ENCODE peak calls at places on chromosomes 4 and X, in five cellular contexts. G is endothelial cell of umbilical vein, M is tibial nerve, D is right lobe of liver, B is body of pancreas. C is an unnamed sample. For H3K4me1, the result is how much of the 10 kb centered on the place peaks cover.

GRCh38 chr4:30538794-30539193 is 181.4 kb upstream of the PCDH7 start:
- DNase-seq in M (no peak), G (no peak), D (no peak), B (no peak), C (no peak)

GRCh38 chr4:60683953-60684352 is 516.2 kb upstream of the ADGRL3 start:
- DNase-seq in B (no peak), G (no peak), M (no peak), D (no peak), C (no peak)

GRCh38 chrX:108735680-108736508 is 469 bp downstream of the IRS4 start:
- DNase-seq in B (no peak), G (peak), M (no peak), D (no peak), C (no peak)

GRCh38 chr4:114729339-114729738 is 130.7 kb downstream of the UGT8 start:
- DNase-seq in D (no peak), B (peak), G (no peak), M (no peak), C (no peak)

GRCh38 chr4:65344278-65344825 is 325.9 kb downstream of the EPHA5 start:
- DNase-seq in G (no peak), M (no peak), D (no peak), B (no peak), C (no peak)

GRCh38 chrX:43909159-43909558 is 26.9 kb upstream of the MAOB start:
- DNase-seq in D (no peak), G (no peak), M (no peak), B (no peak), C (no peak)

GRCh38 chr4:176627916-176628315 is 164.8 kb downstream of the VEGFC start:
- DNase-seq in D (no peak), M (no peak), G (no peak), B (no peak), C (no peak)

GRCh38 chr4:145843148-145843547 is 95.5 kb downstream of the ZNF827 start:
- DNase-seq in G (peak), D (no peak), M (no peak), B (no peak), C (no peak)

GRCh38 chr4:36394352-36394903 is 113.0 kb downstream of the DTHD1 start:
- DNase-seq in M (no peak), D (no peak), G (no peak), B (no peak), C (no peak)

GRCh38 chr4:122666527-122667245 is 45.8 kb upstream of the IL21 start:
- DNase-seq in D (no peak), G (peak), B (no peak), M (no peak), C (no peak)

GRCh38 chr4:103092245-103092644 is 7.4 kb downstream of the BDH2 start:
- DNase-seq in M (no peak), B (no peak), G (no peak), D (no peak), C (no peak)

GRCh38 chrX:118976599-118977340 is 2.4 kb downstream of the LONRF3 start:
- DNase-seq in G (no peak), D (peak), B (peak), M (no peak), C (peak)

DNA sequence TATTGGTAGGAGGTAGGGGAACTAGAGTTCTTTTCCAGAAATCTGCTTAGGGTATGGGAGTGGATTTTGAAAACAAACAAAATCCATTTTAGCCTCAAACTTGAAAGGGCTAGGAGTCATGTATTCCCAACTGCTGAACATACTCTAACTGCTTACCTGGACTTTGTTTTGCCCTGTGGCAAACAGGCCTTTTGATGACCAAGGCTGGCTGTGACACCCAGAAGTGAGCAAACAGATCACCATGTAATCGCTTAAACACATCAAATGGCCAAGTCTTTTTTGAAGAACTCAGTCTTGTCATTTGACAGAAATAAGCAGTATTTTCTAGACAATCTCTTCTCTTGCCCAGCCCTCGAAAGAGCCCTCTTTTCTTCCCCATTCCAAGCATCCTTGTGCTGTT is 203.4 kb downstream of the KIT start:
- DNase-seq in G (no peak), M (no peak), D (no peak), B (no peak), C (no peak)
- H3K4me1 ChIP-seq in G (under half), M (under half), D (under half), B (under half), C (under half)

DNA sequence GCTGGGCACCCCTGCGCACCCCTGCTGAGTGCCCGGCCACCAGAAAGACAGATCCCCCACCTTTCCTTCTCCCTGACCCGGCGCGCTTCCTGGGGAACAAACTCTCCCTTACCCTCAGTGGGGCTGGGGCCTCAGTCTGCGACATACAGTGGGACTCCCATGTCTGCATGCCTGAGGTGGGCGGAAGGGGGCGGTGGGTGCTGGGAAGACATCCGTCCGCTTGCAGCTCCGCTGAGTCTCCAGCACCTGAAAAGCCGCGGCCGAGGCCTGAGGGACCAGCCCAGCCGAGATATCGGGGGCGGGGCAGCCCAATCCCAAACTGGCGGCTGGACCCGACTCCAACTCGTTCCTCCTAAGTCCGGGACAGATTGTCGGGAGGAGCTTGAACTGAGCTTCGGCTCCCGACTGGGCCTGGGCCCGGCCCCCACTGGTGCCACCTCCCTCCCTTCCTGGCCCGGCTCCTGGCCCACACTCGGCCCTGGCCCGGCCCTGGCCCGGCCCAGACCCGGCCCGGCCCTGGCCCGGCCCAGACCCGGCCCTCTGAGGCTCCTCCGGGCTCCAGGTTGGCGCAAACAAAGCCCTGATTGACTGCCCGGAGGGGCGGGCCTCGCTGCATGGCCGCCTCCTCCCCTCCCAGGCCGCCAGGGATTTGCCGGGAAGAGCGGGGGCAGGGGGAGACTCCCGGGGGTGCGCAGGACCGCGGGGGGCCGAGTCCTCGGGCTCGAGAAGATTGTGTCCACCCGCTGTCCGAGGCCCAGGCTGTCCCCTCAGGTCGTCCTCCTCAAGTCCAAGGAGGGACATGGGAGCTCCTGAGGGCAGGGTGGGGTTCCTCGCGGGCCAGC is 878 bp upstream of the SLC16A2 start:
- DNase-seq in M (peak), G (peak), D (peak), B (peak), C (peak)
- TF ChIP-seq POLR2A in M (no peak), G (no peak), D (peak), B (peak), C (no peak)

GRCh38 chr4:89489338-89489771 is 181.8 kb upstream of the GPRIN3 start:
- DNase-seq in G (peak), D (peak), B (no peak), M (no peak), C (no peak)

GRCh38 chr4:89496851-89497250 is 189.3 kb upstream of the GPRIN3 start:
- DNase-seq in M (no peak), G (no peak), D (no peak), B (no peak), C (no peak)

GRCh38 chr4:89492476-89493110 is 185.0 kb upstream of the GPRIN3 start:
- DNase-seq in D (no peak), B (no peak), M (no peak), G (peak), C (no peak)

GRCh38 chr4:89493367-89493766 is 185.8 kb upstream of the GPRIN3 start:
- DNase-seq in M (no peak), B (no peak), G (no peak), D (no peak), C (no peak)

GRCh38 chr4:89491731-89492235 is 184.2 kb upstream of the GPRIN3 start:
- DNase-seq in M (no peak), D (no peak), G (no peak), B (no peak), C (no peak)
- H3K27ac ChIP-seq in M (no peak), D (no peak), G (peak), B (no peak), C (no peak)

DNA sequence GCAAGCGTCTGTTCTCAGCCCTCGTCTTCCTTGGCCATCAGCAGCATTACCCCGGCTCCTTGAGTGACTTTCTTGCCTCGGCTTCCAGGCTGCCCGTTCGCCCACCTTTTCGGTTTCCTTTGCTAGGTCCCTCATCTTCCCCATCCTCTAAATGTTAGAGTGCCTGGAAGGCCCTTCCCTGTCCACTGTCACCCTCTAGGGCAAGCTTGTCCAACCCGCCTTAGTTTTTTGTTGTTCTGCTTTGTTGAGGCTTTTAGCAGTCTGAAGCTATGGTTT is 62.7 kb downstream of the TBC1D14 start:
- DNase-seq in D (peak), M (no peak), B (no peak), G (no peak), C (no peak)
- H3K4me1 ChIP-seq in D (under half), M (under half), B (under half), G (under half), C (under half)

GRCh38 chr4:153488006-153488718 is 22.0 kb downstream of the TMEM131L start:
- DNase-seq in B (no peak), G (peak), D (no peak), M (no peak), C (no peak)
- TF ChIP-seq POLR2A in B (no peak), G (no peak), D (no peak), M (no peak), C (no peak)

GRCh38 chr4:183588169-183588675 is 70.8 kb downstream of the RWDD4 start:
- DNase-seq in B (peak), G (no peak), M (peak), D (no peak), C (no peak)

GRCh38 chr4:183589710-183590109 is 69.3 kb downstream of the RWDD4 start:
- DNase-seq in M (no peak), B (no peak), G (no peak), D (no peak), C (no peak)

GRCh38 chr4:183588691-183589090 is 70.3 kb downstream of the RWDD4 start:
- DNase-seq in B (no peak), M (no peak), G (no peak), D (no peak), C (no peak)

GRCh38 chr4:183594823-183595222 is 64.2 kb downstream of the RWDD4 start:
- DNase-seq in B (no peak), M (no peak), D (no peak), G (no peak), C (no peak)

DNA sequence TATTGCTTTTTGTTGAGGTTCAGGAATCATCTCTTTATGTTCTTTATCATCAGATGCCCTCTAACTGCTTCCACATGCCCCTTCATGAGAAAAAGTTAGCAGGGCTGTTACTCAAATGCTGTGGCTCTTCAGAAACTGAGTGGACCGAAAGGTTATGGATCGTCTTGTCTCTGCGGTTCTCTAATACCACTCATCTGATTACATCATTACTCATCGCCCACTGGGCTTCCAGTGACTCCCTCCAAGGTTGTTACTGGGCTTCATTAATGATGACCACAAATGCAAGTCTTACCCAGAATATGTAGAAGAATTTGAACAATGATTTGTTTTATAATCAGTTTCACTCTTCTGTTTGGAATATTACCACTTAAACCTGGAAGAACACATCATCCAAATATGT is 67.7 kb downstream of the RWDD4 start:
- DNase-seq in M (no peak), D (no peak), B (no peak), G (no peak), C (no peak)
- H3K27ac ChIP-seq in M (no peak), D (no peak), B (no peak), G (no peak), C (no peak)

DNA sequence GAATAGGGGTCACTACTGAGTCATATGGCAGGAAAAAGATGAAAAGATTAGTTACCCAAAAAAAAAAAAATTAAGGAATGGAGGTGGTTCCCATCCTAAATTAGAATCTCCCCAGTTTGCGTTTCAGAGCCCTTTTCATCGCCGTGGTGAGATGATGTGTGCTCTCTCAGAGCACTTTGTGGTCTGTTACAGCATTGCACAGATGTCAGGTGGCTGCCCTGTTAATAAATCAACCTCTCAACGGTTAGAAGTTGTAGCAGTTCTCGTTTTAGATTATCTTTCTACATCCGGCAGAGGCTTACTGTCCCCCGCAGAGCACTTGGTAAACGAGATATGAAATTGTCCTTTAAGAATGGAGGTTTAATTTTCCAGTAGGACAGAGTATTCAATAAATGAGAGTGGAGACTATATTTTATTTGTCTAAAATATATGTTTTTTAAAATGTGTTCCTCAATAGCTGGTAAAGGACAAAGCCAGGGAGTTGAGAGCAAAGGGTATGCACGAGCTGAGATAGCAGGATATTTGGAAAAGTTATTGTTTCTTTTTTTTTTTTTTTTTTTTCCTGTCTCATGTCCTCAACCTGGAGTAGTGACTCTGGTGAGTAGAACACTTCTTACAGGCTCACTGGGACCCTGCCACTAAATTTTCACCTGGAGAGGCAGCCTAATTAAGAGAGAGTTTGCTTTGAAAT is 26.9 kb downstream of the AFF1 start:
- DNase-seq in D (no peak), B (no peak), G (no peak), M (no peak), C (no peak)
- H3K4me1 ChIP-seq in D (under half), B (half or more), G (under half), M (under half), C (under half)

GRCh38 chr4:140367738-140368137 is 5.7 kb upstream of the SCOC start:
- DNase-seq in D (no peak), M (no peak), B (peak), G (peak), C (no peak)

GRCh38 chr4:140374130-140374477 is 658 bp downstream of the SCOC start:
- DNase-seq in D (no peak), B (no peak), G (no peak), M (no peak), C (peak)

GRCh38 chr4:140372607-140373327 is 679 bp upstream of the SCOC start:
- DNase-seq in G (no peak), B (no peak), M (no peak), D (no peak), C (no peak)

GRCh38 chr4:140368686-140369085 is 4.8 kb upstream of the SCOC start:
- DNase-seq in D (no peak), M (no peak), B (no peak), G (no peak), C (no peak)

DNA sequence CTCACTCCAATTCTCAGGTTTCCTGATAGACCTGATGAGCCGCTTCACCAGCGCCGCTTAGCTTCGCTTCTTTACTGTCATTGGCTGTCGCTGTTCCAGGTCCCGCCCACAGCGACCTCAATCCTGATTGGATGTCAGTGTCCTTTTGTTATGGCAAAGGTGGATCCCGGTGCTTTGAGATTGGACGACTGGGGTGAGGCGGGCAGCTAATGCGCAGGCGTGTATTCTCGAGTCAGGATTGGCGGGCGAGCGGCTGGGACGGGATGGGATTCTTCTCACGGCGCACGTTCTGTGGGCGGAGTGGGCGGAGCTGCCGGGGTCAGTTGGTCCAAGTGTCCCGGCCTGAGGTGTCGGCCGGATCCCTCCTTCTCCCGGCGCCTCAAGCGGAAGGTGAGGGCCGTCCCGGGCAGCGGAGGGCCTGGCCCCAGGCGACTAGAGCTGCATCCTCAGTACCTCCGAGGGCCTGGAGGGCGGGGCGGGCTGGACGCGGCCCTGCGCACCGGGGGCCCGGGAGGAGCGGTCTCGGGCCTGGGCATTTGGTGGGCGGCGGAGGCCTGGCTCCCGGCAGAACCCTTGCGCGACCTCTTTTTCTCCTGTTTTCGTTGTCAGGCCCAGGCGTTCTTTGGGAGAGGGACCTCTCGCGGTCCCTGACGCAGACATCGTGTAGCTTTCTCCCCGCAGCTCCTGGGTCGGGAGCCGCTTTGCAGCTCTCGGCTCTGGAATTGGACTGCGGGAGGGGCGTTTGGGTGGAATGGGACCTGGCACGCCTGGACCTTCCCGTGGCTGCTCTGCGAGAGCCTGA is at the start of gene SCOC:
- DNase-seq in M (peak), B (peak), G (peak), D (peak), C (peak)
- TF ChIP-seq POLR2A in M (peak), B (peak), G (peak), D (peak), C (peak)

DNA sequence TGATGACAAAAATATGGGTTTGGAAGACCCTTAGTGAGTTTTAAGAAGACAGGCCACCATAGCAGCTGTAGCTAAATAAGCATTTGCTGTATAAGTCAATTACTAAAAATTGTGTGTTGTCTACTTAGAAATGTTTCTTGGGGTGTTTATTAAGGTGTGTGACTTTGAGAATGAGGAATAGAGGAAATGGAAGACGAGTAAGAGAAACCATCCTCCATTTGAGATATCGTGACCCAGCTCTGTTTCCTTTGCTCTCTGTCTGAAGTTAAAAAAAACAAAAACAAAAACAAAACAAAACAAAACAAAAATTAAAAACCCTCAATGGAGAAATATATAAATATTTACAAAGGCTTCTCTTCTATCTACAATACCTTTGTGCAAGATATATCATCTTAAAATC is 41.7 kb upstream of the FAM9C start:
- DNase-seq in D (no peak), B (no peak), G (no peak), M (no peak), C (no peak)
- H3K27ac ChIP-seq in D (no peak), B (no peak), G (no peak), M (peak), C (no peak)

GRCh38 chr4:48124870-48125269 is 9.2 kb downstream of the TXK start:
- DNase-seq in M (no peak), G (no peak), B (no peak), D (no peak), C (no peak)
- H3K4me1 ChIP-seq in M (under half), G (under half), B (under half), D (under half), C (under half)

C was measured in breast epithelium.